ENCODE peak calls at places on chromosome 2, in nine cellular contexts. C is fibroblast of lung, K is esophagus muscularis mucosa, F is endodermal cell, Y is cardiac muscle cell, R is DND-41, T is heart left ventricle, V is neuronal stem cell, M is hepatocyte. I is an unnamed sample. For H3K4me1, the result is how much of the 10 kb centered on the place peaks cover.

GRCh38 chr2:232611559-232612218 is 21.7 kb upstream of the EFHD1 start:
- DNase-seq in F (peak), V (no peak), K (no peak), C (peak), T (peak), R (peak), M (peak), Y (peak), I (peak)

GRCh38 chr2:43604674-43605073 is 8.8 kb upstream of the THADA start:
- DNase-seq in T (no peak), M (no peak), F (no peak), R (no peak), V (no peak), C (no peak), Y (no peak), K (no peak), I (no peak)

GRCh38 chr2:178200331-178200730 is 6.0 kb downstream of the OSBPL6 start:
- DNase-seq in M (no peak), V (no peak), Y (no peak), K (peak), F (no peak), C (no peak), T (no peak), R (no peak), I (no peak)

GRCh38 chr2:34849827-34850226 is 1250.7 kb upstream of the FAM98A start:
- DNase-seq in F (no peak), R (no peak), K (no peak), Y (no peak), T (no peak), V (no peak), C (no peak), M (no peak), I (no peak)

GRCh38 chr2:233081232-233081730 is 21.1 kb downstream of the INPP5D start:
- DNase-seq in M (no peak), C (no peak), F (no peak), T (no peak), Y (no peak), R (peak), V (no peak), K (no peak), I (peak)

GRCh38 chr2:138496096-138496651 is 5.4 kb upstream of the SPOPL start:
- DNase-seq in C (no peak), T (no peak), K (no peak), Y (no peak), M (no peak), V (no peak), F (peak), R (no peak), I (no peak)

GRCh38 chr2:232441147-232441651 is 14.8 kb upstream of the ALPI start:
- DNase-seq in K (no peak), V (no peak), M (no peak), Y (no peak), T (no peak), C (no peak), R (no peak), F (no peak), I (peak)

GRCh38 chr2:178484245-178485041 is 4.2 kb downstream of the PLEKHA3 start:
- DNase-seq in R (no peak), T (peak), C (peak), K (no peak), V (no peak), M (peak), Y (peak), F (no peak), I (no peak)

GRCh38 chr2:89000235-89000634 is 308.8 kb downstream of the RPIA start:
- DNase-seq in V (no peak), T (no peak), Y (no peak), F (no peak), M (no peak), C (no peak), R (no peak), K (no peak), I (no peak)

GRCh38 chr2:44615950-44616518 is 254.3 kb downstream of the CAMKMT start:
- DNase-seq in C (no peak), K (no peak), V (no peak), M (no peak), T (no peak), R (no peak), Y (no peak), F (peak), I (no peak)

GRCh38 chr2:191315365-191315752 is 70.2 kb downstream of the MYO1B start:
- DNase-seq in R (no peak), Y (no peak), V (no peak), F (no peak), K (no peak), M (no peak), C (no peak), T (no peak), I (no peak)

GRCh38 chr2:181948227-181948626 is 37.4 kb upstream of the PPP1R1C start:
- DNase-seq in F (no peak), R (no peak), C (no peak), T (no peak), K (no peak), V (no peak), Y (no peak), M (no peak), I (no peak)

GRCh38 chr2:19119326-19120001 is 239.0 kb downstream of the OSR1 start:
- DNase-seq in R (no peak), Y (no peak), F (no peak), T (no peak), K (no peak), C (no peak), V (no peak), M (no peak), I (no peak)

GRCh38 chr2:72220170-72220569 is 72.5 kb upstream of the CYP26B1 start:
- DNase-seq in Y (peak), V (peak), M (no peak), F (peak), K (no peak), R (peak), T (no peak), C (no peak), I (no peak)

GRCh38 chr2:159903404-159904126 is 105.6 kb upstream of the CD302 start:
- DNase-seq in F (no peak), C (peak), Y (peak), M (no peak), V (no peak), T (no peak), R (peak), K (no peak), I (peak)

GRCh38 chr2:235570256-235570655 is 76.4 kb downstream of the AGAP1 start:
- DNase-seq in T (no peak), R (no peak), C (peak), V (no peak), F (no peak), K (no peak), M (no peak), Y (peak), I (no peak)

GRCh38 chr2:241558532-241559488 is at the start of gene BOK:
- DNase-seq in Y (peak), M (peak), F (peak), T (peak), V (no peak), R (no peak), K (no peak), C (peak), I (no peak)

GRCh38 chr2:69033427-69034095 is 20.6 kb downstream of the ANTXR1 start:
- DNase-seq in C (peak), V (no peak), Y (no peak), F (no peak), T (no peak), K (peak), R (no peak), M (no peak), I (no peak)

GRCh38 chr2:98254504-98255059 is 91.7 kb upstream of the CNGA3 start:
- DNase-seq in C (no peak), F (no peak), K (no peak), V (no peak), Y (no peak), R (no peak), M (no peak), T (no peak), I (no peak)

GRCh38 chr2:31337860-31338259 is 76.7 kb downstream of the XDH start:
- DNase-seq in F (no peak), C (peak), Y (peak), K (no peak), V (no peak), T (no peak), M (no peak), R (no peak), I (no peak)

GRCh38 chr2:102245266-102246151 is 58.7 kb downstream of the IL1RL2 start:
- DNase-seq in V (no peak), T (no peak), Y (peak), F (peak), M (no peak), C (peak), K (no peak), R (no peak), I (no peak)

GRCh38 chr2:238127165-238128060 is 11.1 kb upstream of the KLHL30 start:
- DNase-seq in K (no peak), T (no peak), C (peak), R (no peak), F (peak), M (no peak), V (no peak), Y (peak), I (no peak)

GRCh38 chr2:138395565-138396306 is 105.8 kb upstream of the SPOPL start:
- DNase-seq in K (no peak), Y (peak), F (no peak), M (no peak), C (peak), V (no peak), R (no peak), T (peak), I (no peak)

GRCh38 chr2:109370399-109370990 is 241.5 kb downstream of the SH3RF3 start:
- DNase-seq in K (no peak), T (peak), C (no peak), Y (no peak), R (no peak), V (no peak), F (no peak), M (no peak), I (no peak)

GRCh38 chr2:153478289-153479261 is at the start of gene RPRM:
- DNase-seq in M (peak), K (peak), R (no peak), F (peak), Y (peak), T (peak), V (peak), C (peak), I (peak)

GRCh38 chr2:190996338-190996946 is 17.5 kb downstream of the STAT1 start:
- DNase-seq in C (peak), K (no peak), R (peak), M (peak), V (peak), F (peak), T (no peak), Y (peak), I (peak)

GRCh38 chr2:220664272-220665107 is 907.6 kb downstream of the EPHA4 start:
- DNase-seq in F (no peak), Y (peak), T (no peak), K (no peak), C (peak), R (no peak), M (no peak), V (no peak), I (no peak)

GRCh38 chr2:143161982-143162837 is 33.0 kb downstream of the ARHGAP15 start:
- DNase-seq in C (peak), V (peak), R (peak), T (peak), K (no peak), M (peak), Y (peak), F (peak), I (peak)

GRCh38 chr2:41698787-41699422 is 348.9 kb upstream of the PKDCC start:
- DNase-seq in C (peak), R (peak), F (peak), T (peak), M (peak), K (no peak), Y (peak), V (peak), I (no peak)

GRCh38 chr2:45974056-45974455 is 322.6 kb downstream of the PRKCE start:
- DNase-seq in C (no peak), F (no peak), R (no peak), T (no peak), Y (no peak), K (peak), V (no peak), M (no peak), I (no peak)

GRCh38 chr2:11043245-11043644 is 112.0 kb upstream of the SLC66A3 start:
- DNase-seq in Y (no peak), R (no peak), M (no peak), V (no peak), C (no peak), F (peak), T (no peak), K (no peak), I (no peak)

GRCh38 chr2:11048335-11049008 is 106.8 kb upstream of the SLC66A3 start:
- DNase-seq in M (no peak), Y (no peak), K (peak), V (no peak), C (no peak), T (no peak), F (no peak), R (no peak), I (no peak)

GRCh38 chr2:11042841-11043240 is 112.4 kb upstream of the SLC66A3 start:
- DNase-seq in Y (no peak), R (no peak), C (no peak), T (no peak), K (peak), V (no peak), M (no peak), F (peak), I (no peak)

GRCh38 chr2:11044201-11044600 is 111.1 kb upstream of the SLC66A3 start:
- DNase-seq in K (peak), F (peak), C (no peak), V (no peak), Y (no peak), R (no peak), M (no peak), T (no peak), I (no peak)

GRCh38 chr2:11045294-11045693 is 110.0 kb upstream of the SLC66A3 start:
- DNase-seq in T (no peak), Y (no peak), V (no peak), F (no peak), M (no peak), K (peak), R (no peak), C (no peak), I (no peak)
- H3K4me3 ChIP-seq in T (no peak), Y (no peak), V (no peak), F (no peak), M (no peak), K (no peak), R (no peak), C (no peak), I (no peak)

GRCh38 chr2:200767111-200767885 is 44.4 kb upstream of the BZW1 start:
- DNase-seq in V (no peak), R (no peak), Y (no peak), C (no peak), K (no peak), T (no peak), M (no peak), F (no peak), I (no peak)

GRCh38 chr2:200765139-200765951 is 46.4 kb upstream of the BZW1 start:
- DNase-seq in C (peak), M (no peak), F (no peak), V (no peak), Y (peak), K (no peak), T (no peak), R (peak), I (no peak)

GRCh38 chr2:200762127-200762526 is 49.6 kb upstream of the BZW1 start:
- DNase-seq in Y (no peak), C (no peak), R (no peak), K (no peak), T (no peak), V (no peak), M (no peak), F (no peak), I (no peak)

GRCh38 chr2:200763422-200763821 is 48.3 kb upstream of the BZW1 start:
- DNase-seq in C (no peak), Y (no peak), M (no peak), K (no peak), F (no peak), T (no peak), V (no peak), R (no peak), I (no peak)

DNA sequence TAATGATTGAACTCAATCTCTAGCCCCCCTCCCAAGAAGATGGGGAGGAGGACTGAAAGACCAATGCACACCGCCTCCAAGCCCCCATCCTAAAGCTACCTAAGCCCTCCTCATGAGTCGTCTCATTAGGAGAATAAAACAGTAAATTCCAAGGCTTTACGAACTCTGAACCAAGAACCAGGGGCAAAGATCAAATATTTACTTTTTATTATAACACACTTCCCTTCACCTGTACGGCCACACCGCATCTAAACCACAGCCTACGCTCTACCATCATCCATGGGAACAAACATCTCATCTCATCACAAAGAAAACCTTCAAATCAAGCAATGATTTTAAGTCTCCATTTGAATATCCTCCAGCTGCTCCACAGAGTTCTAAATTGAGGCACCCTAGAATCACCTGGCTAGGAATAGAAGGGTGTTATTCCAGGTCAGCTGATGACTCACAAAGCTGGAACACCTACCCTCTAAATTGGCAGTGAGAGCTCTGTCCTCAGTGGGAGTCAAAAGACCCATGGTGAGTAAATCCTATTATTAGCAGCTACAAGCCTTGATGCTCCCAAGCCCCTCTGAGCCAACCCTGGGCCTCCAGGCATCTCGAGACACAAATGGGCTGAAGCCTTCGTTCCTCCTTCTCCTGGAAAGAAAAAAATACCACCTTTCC is 45.6 kb upstream of the BZW1 start:
- DNase-seq in M (no peak), F (no peak), V (no peak), K (no peak), C (no peak), R (no peak), Y (no peak), T (no peak), I (no peak)
- H3K27ac ChIP-seq in M (peak), F (no peak), V (no peak), K (no peak), C (peak), R (no peak), Y (no peak), T (no peak), I (no peak)

GRCh38 chr2:47057732-47058012 is 97.4 kb downstream of the STPG4 start:
- DNase-seq in R (no peak), K (no peak), T (no peak), M (no peak), F (no peak), Y (no peak), V (no peak), C (no peak), I (no peak)

GRCh38 chr2:47056374-47056773 is 98.7 kb downstream of the STPG4 start:
- DNase-seq in F (no peak), M (peak), V (no peak), Y (peak), T (no peak), C (peak), R (no peak), K (no peak), I (no peak)

GRCh38 chr2:47054867-47055266 is 100.2 kb downstream of the STPG4 start:
- DNase-seq in V (no peak), M (no peak), K (no peak), F (no peak), T (no peak), Y (no peak), C (no peak), R (no peak), I (no peak)

GRCh38 chr2:47058061-47058931 is 96.8 kb downstream of the STPG4 start:
- DNase-seq in T (no peak), C (peak), F (no peak), Y (peak), R (no peak), M (peak), V (no peak), K (no peak), I (no peak)

DNA sequence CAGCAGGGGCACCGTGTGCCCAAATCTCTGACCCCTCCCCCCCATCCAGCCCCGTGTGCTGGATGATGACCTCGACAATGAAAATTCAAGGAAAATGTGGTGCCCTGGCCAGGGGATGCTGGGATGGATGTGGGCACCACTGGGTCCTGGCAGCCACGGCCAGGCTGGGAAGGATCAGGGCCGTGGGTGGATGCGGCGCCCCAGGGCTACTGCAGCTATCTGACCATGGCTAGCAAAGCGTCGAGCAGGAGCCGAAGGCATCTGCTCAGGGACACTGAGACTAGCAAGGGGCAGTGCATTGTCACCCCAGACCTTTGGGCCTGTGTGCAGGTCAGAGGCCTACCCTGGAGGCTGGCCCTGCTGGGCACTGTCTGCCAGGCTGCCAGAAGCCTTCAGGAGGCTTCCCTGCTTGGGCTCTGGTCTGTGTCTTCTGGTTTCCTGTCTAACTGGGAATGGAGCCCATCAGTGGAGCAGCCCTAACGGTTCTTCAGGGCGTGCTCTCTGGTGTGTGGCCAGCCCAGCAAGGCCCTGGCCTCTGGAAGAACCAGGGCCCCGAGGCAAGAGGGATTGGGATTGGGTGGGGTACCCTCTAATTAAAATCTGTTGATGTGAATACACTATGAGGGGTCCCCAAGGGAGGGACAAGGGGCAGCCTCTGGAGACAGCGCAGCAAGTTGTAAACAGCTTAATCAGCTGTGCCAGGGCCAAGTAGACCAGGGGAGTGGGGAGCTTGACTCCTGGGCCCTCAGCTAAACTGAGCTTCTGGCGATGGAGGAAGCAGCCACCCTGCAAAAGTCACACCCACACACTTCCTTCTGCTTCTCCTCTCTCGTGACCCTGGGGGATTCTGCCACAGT is 98.0 kb downstream of the STPG4 start:
- DNase-seq in F (no peak), Y (peak), M (no peak), V (no peak), C (peak), K (no peak), R (no peak), T (peak), I (no peak)
- H3K4me1 ChIP-seq in F (under half), Y (under half), M (under half), V (under half), C (under half), K (half or more), R (under half), T (half or more), I (under half)

DNA sequence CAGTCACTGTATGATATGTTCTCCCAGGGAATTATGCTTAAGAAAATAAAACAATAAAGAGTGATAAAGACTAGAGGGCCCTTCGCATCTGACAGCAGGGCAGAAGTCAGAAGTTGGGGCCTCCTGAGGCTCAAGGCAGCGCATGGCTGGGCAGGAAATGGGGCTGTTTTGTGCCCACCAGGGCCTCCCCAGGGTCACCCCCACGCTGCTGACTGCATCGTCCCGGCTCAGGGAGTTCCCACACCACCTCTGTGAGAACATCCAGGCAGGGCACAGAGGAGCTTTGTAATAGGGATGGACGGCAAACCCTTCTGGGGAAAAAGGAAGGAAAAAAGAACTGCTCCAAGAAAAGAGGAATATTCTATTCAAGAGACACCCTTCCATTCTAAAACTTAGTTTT is 41.2 kb downstream of the PAX3 start:
- DNase-seq in V (no peak), K (no peak), C (no peak), F (peak), T (no peak), Y (no peak), M (no peak), R (no peak), I (no peak)
- H3K4me3 ChIP-seq in V (no peak), K (no peak), C (no peak), F (no peak), T (no peak), Y (no peak), M (no peak), R (no peak), I (no peak)

I was measured in CD8-positive, alpha-beta memory T cell.